ENCODE peak calls at places on chromosomes 4 and X, in seven cellular contexts. W is prostate gland, K is IMR-90, A is stomach, C is sigmoid colon, T is Peyer's patch, Y is heart left ventricle. M is an unnamed sample.

GRCh38 chr4:117064297-117064696 is 21.1 kb downstream of the TRAM1L1 start:
- DNase-seq in W (no peak), K (peak; percentile 7), A (no peak), C (no peak), T (no peak), Y (no peak), M (no peak)

GRCh38 chr4:119755599-119755998 is 127.0 kb upstream of the PDE5A start:
- DNase-seq in W (no peak), K (peak; percentile 63), A (no peak), C (no peak), T (no peak), Y (no peak), M (no peak)

GRCh38 chr4:42627887-42628646 is 28.8 kb downstream of the ATP8A1 start:
- DNase-seq in W (no peak), K (no peak), A (peak; percentile 81), C (peak; percentile 67), T (peak; percentile 80), Y (peak; percentile 81), M (no peak)

GRCh38 chrX:31091819-31092218 is 20.0 kb upstream of the FTHL17 start:
- DNase-seq in W (no peak), K (no peak), A (no peak), C (no peak), T (no peak), Y (no peak), M (no peak)

GRCh38 chrX:150982786-150983525 is at the start of gene HMGB3:
- DNase-seq in W (peak; percentile 83), K (peak; percentile 86), A (peak; percentile 86), C (peak; percentile 86), T (peak; percentile 91), Y (peak; percentile 89), M (peak; percentile 92)

GRCh38 chrX:133305348-133305747 is 87.2 kb upstream of the TFDP3 start:
- DNase-seq in W (no peak), K (no peak), A (no peak), C (no peak), T (no peak), Y (no peak), M (no peak)

GRCh38 chrX:119410027-119410819 is 11.1 kb downstream of the SLC25A43 start:
- DNase-seq in W (no peak), K (peak; percentile 69), A (peak; percentile 60), C (peak; percentile 84), T (peak; percentile 79), Y (no peak), M (no peak)

GRCh38 chrX:36334508-36335015 is 415.0 kb downstream of the CFAP47 start:
- DNase-seq in W (no peak), K (no peak), A (no peak), C (no peak), T (no peak), Y (no peak), M (no peak)

GRCh38 chr4:91280551-91281290 is 1023.0 kb upstream of the GRID2 start:
- DNase-seq in W (no peak), K (no peak), A (no peak), C (no peak), T (no peak), Y (no peak), M (no peak)

GRCh38 chr4:107155366-107155765 is 119.3 kb upstream of the DKK2 start:
- DNase-seq in W (no peak), K (no peak), A (no peak), C (no peak), T (no peak), Y (no peak), M (no peak)

GRCh38 chrX:106042296-106042695 is 3.8 kb upstream of the SERPINA7 start:
- DNase-seq in W (peak; percentile 58), K (no peak), A (no peak), C (no peak), T (no peak), Y (no peak), M (no peak)

GRCh38 chr4:94968493-94968892 is 210.7 kb downstream of the BMPR1B start:
- DNase-seq in W (no peak), K (no peak), A (no peak), C (no peak), T (no peak), Y (no peak), M (no peak)

GRCh38 chrX:63250253-63250868 is 100.8 kb downstream of the SPIN4 start:
- DNase-seq in W (peak; percentile 19), K (peak; percentile 85), A (peak; percentile 26), C (peak; percentile 42), T (peak; percentile 55), Y (no peak), M (peak; percentile 56)

GRCh38 chr4:38072578-38072977 is 112.4 kb downstream of the PTTG2 start:
- DNase-seq in W (no peak), K (no peak), A (no peak), C (no peak), T (no peak), Y (no peak), M (no peak)

GRCh38 chr4:185792384-185793146 is 19.4 kb downstream of the SORBS2 start:
- DNase-seq in W (no peak), K (peak; percentile 96), A (no peak), C (no peak), T (no peak), Y (no peak), M (no peak)

GRCh38 chrX:49838374-49838773 is 9.3 kb downstream of the PAGE4 start:
- DNase-seq in W (no peak), K (peak; percentile 15), A (peak; percentile 34), C (no peak), T (peak; percentile 49), Y (no peak), M (peak; percentile 33)

GRCh38 chrX:154457491-154458115 is 478 bp upstream of the PLXNA3 start:
- DNase-seq in W (no peak), K (no peak), A (peak; percentile 48), C (no peak), T (peak; percentile 82), Y (peak; percentile 65), M (no peak)

GRCh38 chrX:6448003-6448402 is 86.9 kb downstream of the VCX3A start:
- DNase-seq in W (no peak), K (no peak), A (peak; percentile 62), C (no peak), T (no peak), Y (no peak), M (no peak)

GRCh38 chrX:24231169-24231568 is 81.6 kb downstream of the ZFX start:
- DNase-seq in W (no peak), K (peak; percentile 93), A (no peak), C (no peak), T (no peak), Y (no peak), M (peak; percentile 33)

GRCh38 chrX:51866156-51866555 is 27.3 kb upstream of the MAGED1 start:
- DNase-seq in W (no peak), K (peak; percentile 65), A (no peak), C (no peak), T (no peak), Y (no peak), M (no peak)

GRCh38 chr4:18247189-18247588 is 225.6 kb upstream of the LCORL start:
- DNase-seq in W (no peak), K (no peak), A (no peak), C (no peak), T (no peak), Y (no peak), M (no peak)
- TF ChIP-seq CTCF in W (no peak), K (no peak), A (no peak), C (no peak), T (no peak), Y (no peak), M (no peak)

DNA sequence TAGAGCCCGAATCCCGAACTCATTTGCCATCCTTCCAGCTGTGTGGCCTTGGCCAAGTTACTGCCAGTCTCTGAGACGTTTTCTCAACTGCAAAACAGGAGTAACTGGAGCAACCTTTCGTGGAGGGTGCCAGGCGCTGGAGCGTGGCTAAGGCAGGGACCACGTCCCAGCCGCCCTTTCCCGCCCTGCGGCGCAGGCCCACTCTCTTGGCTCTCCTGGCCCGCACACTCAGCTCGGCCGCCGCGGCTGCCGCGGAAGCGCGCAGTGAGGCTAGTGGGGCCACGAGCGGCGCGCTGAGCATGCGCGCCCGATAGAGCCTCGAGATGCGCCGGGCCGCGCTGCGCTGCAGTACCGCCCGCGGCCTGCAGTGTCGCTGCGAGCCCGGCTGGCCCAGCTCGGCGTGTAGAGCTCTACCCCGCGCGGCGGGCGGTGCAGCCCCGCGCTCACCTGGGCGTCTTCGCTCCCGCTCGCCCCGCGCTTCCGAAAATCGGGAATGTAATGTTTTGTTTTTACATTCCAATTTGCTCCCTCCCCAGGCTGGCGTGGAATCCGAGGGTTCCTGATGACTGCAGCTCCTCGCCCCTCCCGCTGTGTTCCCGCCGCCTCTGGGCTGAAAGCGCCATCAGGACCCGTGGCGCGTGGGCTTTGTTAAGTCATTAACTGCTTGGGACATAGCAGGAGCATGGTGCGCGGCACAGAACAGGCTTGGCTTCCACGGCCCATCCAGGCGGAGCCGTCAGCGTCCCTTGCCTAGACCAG is 4.0 kb upstream of the ZNF518B start:
- DNase-seq in W (peak; percentile 18), K (peak; percentile 57), A (peak; percentile 62), C (no peak), T (peak; percentile 81), Y (peak; percentile 86), M (peak; percentile 51)
- TF ChIP-seq POLR2A in W (no peak), K (no peak), A (no peak), C (no peak), T (no peak), Y (no peak), M (no peak)

GRCh38 chr4:3530051-3530450 is 2.2 kb downstream of the LRPAP1 start:
- DNase-seq in W (no peak), K (no peak), A (no peak), C (peak; percentile 59), T (no peak), Y (no peak), M (no peak)
- H3K4me3 ChIP-seq in W (no peak overlapping the region), K (no peak overlapping the region), A (peak overlapping the region; percentile 96), C (peak overlapping the region; percentile 97), T (no peak overlapping the region), Y (no peak overlapping the region), M (no peak overlapping the region)

GRCh38 chr4:73653695-73654106 is 33.5 kb upstream of the RASSF6 start:
- DNase-seq in W (peak; percentile 83), K (peak; percentile 62), A (peak; percentile 81), C (no peak), T (peak; percentile 62), Y (no peak), M (no peak)
- TF ChIP-seq CTCF in W (peak; percentile 74), K (peak; percentile 76), A (peak; percentile 77), C (peak; percentile 64), T (peak; percentile 67), Y (peak; percentile 66), M (peak; percentile 65)

GRCh38 chrX:130110379-130111219 is at the start of gene ELF4:
- DNase-seq in W (no peak), K (peak; percentile 37), A (peak; percentile 66), C (peak; percentile 70), T (peak; percentile 74), Y (peak; percentile 68), M (no peak)
- TF ChIP-seq POLR2A in W (peak; percentile 35), K (no peak), A (no peak), C (no peak), T (peak; percentile 41), Y (peak; percentile 25), M (no peak)